ENCODE peak calls at places on chromosomes 11 and 22, in ten cellular contexts. A is neuronal stem cell, I is esophagus squamous epithelium, C is COR-L47, B is iris pigment epithelial cell, D is AG04450, E is GM20000, L is fibroblast of mammary gland, K is NCI-H1105, Y is fibroblast of the aortic adventitia. F is an unnamed sample.

GRCh38 chr22:37472418-37473006 is 13.7 kb downstream of the MFNG start:
- DNase-seq in A (no peak), I (no peak), C (peak), B (peak), D (no peak), E (no peak), L (peak), K (peak), Y (no peak), F (peak)

GRCh38 chr11:14454861-14455632 is 44.6 kb downstream of the COPB1 start:
- DNase-seq in A (peak), I (no peak), C (no peak), B (peak), D (no peak), E (peak), L (peak), K (peak), Y (peak), F (peak)

GRCh38 chr22:24001314-24001713 is 3.9 kb downstream of the GSTT4 start:
- DNase-seq in A (no peak), I (no peak), C (no peak), B (no peak), D (no peak), E (peak), L (no peak), K (no peak), Y (no peak), F (no peak)

GRCh38 chr11:82720267-82720666 is 13.4 kb downstream of the FAM181B start:
- DNase-seq in A (no peak), I (no peak), C (no peak), B (no peak), D (no peak), E (no peak), L (no peak), K (no peak), Y (no peak), F (no peak)

GRCh38 chr11:47332303-47332711 is 20.2 kb downstream of the MYBPC3 start:
- DNase-seq in A (no peak), I (no peak), C (no peak), B (no peak), D (no peak), E (no peak), L (no peak), K (no peak), Y (no peak), F (no peak)

GRCh38 chr11:103948331-103948730 is 88.1 kb upstream of the DDI1 start:
- DNase-seq in A (no peak), I (no peak), C (no peak), B (no peak), D (no peak), E (no peak), L (no peak), K (no peak), Y (no peak), F (no peak)

GRCh38 chr11:91819195-91819594 is 405.4 kb upstream of the FAT3 start:
- DNase-seq in A (no peak), I (no peak), C (no peak), B (no peak), D (no peak), E (no peak), L (no peak), K (no peak), Y (no peak), F (no peak)

GRCh38 chr22:49586244-49586748 is 241.4 kb downstream of the BRD1 start:
- DNase-seq in A (no peak), I (no peak), C (no peak), B (no peak), D (no peak), E (no peak), L (peak), K (no peak), Y (no peak), F (no peak)

GRCh38 chr22:49509016-49509415 is 318.7 kb downstream of the BRD1 start:
- DNase-seq in A (no peak), I (no peak), C (no peak), B (no peak), D (no peak), E (no peak), L (no peak), K (no peak), Y (no peak), F (no peak)

GRCh38 chr11:107689317-107690202 is 22.3 kb downstream of the SLN start:
- DNase-seq in A (peak), I (no peak), C (peak), B (peak), D (peak), E (peak), L (peak), K (peak), Y (peak), F (peak)

GRCh38 chr11:126352934-126353801 is 2.3 kb upstream of the ST3GAL4 start:
- DNase-seq in A (no peak), I (no peak), C (no peak), B (peak), D (no peak), E (peak), L (peak), K (no peak), Y (peak), F (no peak)

GRCh38 chr11:2990617-2991476 is 1.3 kb downstream of the NAP1L4 start:
- DNase-seq in A (no peak), I (no peak), C (no peak), B (peak), D (no peak), E (peak), L (no peak), K (no peak), Y (no peak), F (no peak)

GRCh38 chr11:112997829-112998228 is 36.6 kb downstream of the NCAM1 start:
- DNase-seq in A (no peak), I (no peak), C (no peak), B (no peak), D (no peak), E (no peak), L (no peak), K (no peak), Y (no peak), F (no peak)

GRCh38 chr11:48025293-48025982 is 45.1 kb downstream of the PTPRJ start:
- DNase-seq in A (no peak), I (no peak), C (no peak), B (no peak), D (no peak), E (no peak), L (no peak), K (no peak), Y (no peak), F (no peak)

GRCh38 chr22:24289781-24290181 is 19.1 kb downstream of the SPECC1L start:
- DNase-seq in A (peak), I (no peak), C (no peak), B (peak), D (no peak), E (no peak), L (no peak), K (no peak), Y (peak), F (peak)

GRCh38 chr11:79419120-79419519 is 21.7 kb downstream of the TENM4 start:
- DNase-seq in A (no peak), I (no peak), C (no peak), B (peak), D (no peak), E (no peak), L (peak), K (no peak), Y (peak), F (no peak)

GRCh38 chr11:113587318-113587739 is 112.1 kb upstream of the DRD2 start:
- DNase-seq in A (no peak), I (no peak), C (no peak), B (no peak), D (no peak), E (peak), L (peak), K (no peak), Y (no peak), F (no peak)

GRCh38 chr11:11265994-11266606 is 87.0 kb downstream of the CSNK2A3 start:
- DNase-seq in A (peak), I (no peak), C (peak), B (peak), D (no peak), E (peak), L (peak), K (peak), Y (peak), F (peak)

GRCh38 chr22:31036671-31037550 is 44.2 kb upstream of the SMTN start:
- DNase-seq in A (no peak), I (no peak), C (no peak), B (peak), D (no peak), E (no peak), L (peak), K (no peak), Y (peak), F (no peak)

GRCh38 chr11:79076526-79077115 is 364.2 kb downstream of the TENM4 start:
- DNase-seq in A (no peak), I (no peak), C (peak), B (peak), D (no peak), E (peak), L (peak), K (no peak), Y (peak), F (no peak)

GRCh38 chr11:76025068-76025467 is 181.2 kb downstream of the WNT11 start:
- DNase-seq in A (no peak), I (no peak), C (no peak), B (peak), D (peak), E (no peak), L (peak), K (no peak), Y (peak), F (no peak)

GRCh38 chr22:46569055-46569847 is 31.8 kb upstream of the CELSR1 start:
- DNase-seq in A (no peak), I (no peak), C (no peak), B (no peak), D (no peak), E (no peak), L (no peak), K (no peak), Y (no peak), F (no peak)

GRCh38 chr11:7599209-7599608 is 74.1 kb downstream of the CYB5R2 start:
- DNase-seq in A (no peak), I (no peak), C (no peak), B (no peak), D (no peak), E (no peak), L (no peak), K (no peak), Y (no peak), F (no peak)

GRCh38 chr11:88352139-88352538 is 14.6 kb upstream of the CTSC start:
- DNase-seq in A (no peak), I (no peak), C (no peak), B (peak), D (no peak), E (no peak), L (no peak), K (no peak), Y (peak), F (no peak)

GRCh38 chr11:35337136-35337918 is 82.0 kb downstream of the SLC1A2 start:
- DNase-seq in A (no peak), I (no peak), C (no peak), B (peak), D (peak), E (no peak), L (peak), K (no peak), Y (peak), F (no peak)

GRCh38 chr11:15196704-15197103 is 82.0 kb downstream of the INSC start:
- DNase-seq in A (no peak), I (no peak), C (no peak), B (no peak), D (no peak), E (no peak), L (no peak), K (no peak), Y (no peak), F (no peak)